ENCODE peak calls at places on chromosomes 2 and 18, in eight cellular contexts. Y, W, M, L, F, V, D and N are unnamed samples.
A peak's percentile ranks its signal among the peaks of the same experiment; 100 is the strongest.

GRCh38 chr2:75290600-75291140 is 91.3 kb upstream of the TACR1 start:
- DNase-seq in Y (no peak), W (no peak), M (no peak), L (no peak), F (no peak), V (no peak), D (no peak), N (no peak)

GRCh38 chr2:86218124-86218523 is 18.9 kb downstream of the MRPL35 start:
- DNase-seq in Y (no peak), W (no peak), M (no peak), L (no peak), F (no peak), V (no peak), D (no peak), N (no peak)

GRCh38 chr18:13389491-13390131 is 171.1 kb downstream of the LDLRAD4 start:
- DNase-seq in Y (no peak), W (no peak), M (no peak), L (no peak), F (no peak), V (no peak), D (no peak), N (no peak)

GRCh38 chr2:96927420-96928171 is 57.7 kb upstream of the SEMA4C start:
- DNase-seq in Y (peak; percentile 52), W (no peak), M (no peak), L (no peak), F (no peak), V (no peak), D (no peak), N (no peak)

GRCh38 chr2:201237486-201238241 is 22.7 kb upstream of the CASP8 start:
- DNase-seq in Y (no peak), W (no peak), M (no peak), L (no peak), F (no peak), V (no peak), D (no peak), N (no peak)

GRCh38 chr2:205627085-205627484 is 55.2 kb upstream of the NRP2 start:
- DNase-seq in Y (no peak), W (no peak), M (no peak), L (no peak), F (no peak), V (no peak), D (no peak), N (no peak)

GRCh38 chr2:75098856-75099255 is 100.5 kb downstream of the TACR1 start:
- DNase-seq in Y (no peak), W (no peak), M (no peak), L (peak; percentile 16), F (no peak), V (no peak), D (no peak), N (peak; percentile 42)

GRCh38 chr2:205496777-205497176 is 185.5 kb upstream of the NRP2 start:
- DNase-seq in Y (no peak), W (no peak), M (no peak), L (peak; percentile 86), F (no peak), V (no peak), D (no peak), N (no peak)

GRCh38 chr18:75358928-75359327 is 68.6 kb downstream of the SMIM21 start:
- DNase-seq in Y (no peak), W (no peak), M (no peak), L (no peak), F (no peak), V (no peak), D (no peak), N (no peak)

GRCh38 chr2:198639580-198639979 is 818.2 kb downstream of the SATB2 start:
- DNase-seq in Y (no peak), W (no peak), M (no peak), L (peak; percentile 8), F (no peak), V (no peak), D (no peak), N (no peak)

GRCh38 chr18:79401494-79402208 is 5.9 kb downstream of the NFATC1 start:
- DNase-seq in Y (no peak), W (no peak), M (no peak), L (no peak), F (no peak), V (no peak), D (peak; percentile 57), N (no peak)

GRCh38 chr18:74516271-74517235 is 17.7 kb upstream of the CNDP1 start:
- DNase-seq in Y (no peak), W (no peak), M (no peak), L (no peak), F (no peak), V (no peak), D (no peak), N (no peak)

GRCh38 chr2:98935111-98935770 is 784 bp downstream of the CRACDL start:
- DNase-seq in Y (no peak), W (no peak), M (no peak), L (no peak), F (no peak), V (no peak), D (no peak), N (no peak)

GRCh38 chr2:45342-46130 is 769 bp downstream of the FAM110C start:
- DNase-seq in Y (peak; percentile 42), W (no peak), M (no peak), L (no peak), F (no peak), V (peak; percentile 62), D (peak; percentile 73), N (no peak)

GRCh38 chr2:232802096-232802495 is 25.7 kb upstream of the KCNJ13 start:
- DNase-seq in Y (no peak), W (no peak), M (no peak), L (no peak), F (no peak), V (no peak), D (no peak), N (no peak)

GRCh38 chr18:24986611-24987270 is 365.2 kb downstream of the ZNF521 start:
- DNase-seq in Y (no peak), W (no peak), M (no peak), L (no peak), F (no peak), V (no peak), D (no peak), N (no peak)
- H3K4me3 ChIP-seq in Y (no peak overlapping the region), W (no peak overlapping the region), M (no peak overlapping the region), L (no peak overlapping the region), F (no peak overlapping the region), V (no peak overlapping the region), D (no peak overlapping the region), N (no peak overlapping the region)

GRCh38 chr18:46179306-46179705 is 75.1 kb downstream of the HAUS1 start:
- DNase-seq in Y (no peak), W (no peak), M (no peak), L (no peak), F (no peak), V (no peak), D (no peak), N (no peak)

GRCh38 chr18:46182633-46183401 is 78.6 kb downstream of the HAUS1 start:
- DNase-seq in Y (no peak), W (no peak), M (no peak), L (no peak), F (no peak), V (no peak), D (no peak), N (no peak)

DNA sequence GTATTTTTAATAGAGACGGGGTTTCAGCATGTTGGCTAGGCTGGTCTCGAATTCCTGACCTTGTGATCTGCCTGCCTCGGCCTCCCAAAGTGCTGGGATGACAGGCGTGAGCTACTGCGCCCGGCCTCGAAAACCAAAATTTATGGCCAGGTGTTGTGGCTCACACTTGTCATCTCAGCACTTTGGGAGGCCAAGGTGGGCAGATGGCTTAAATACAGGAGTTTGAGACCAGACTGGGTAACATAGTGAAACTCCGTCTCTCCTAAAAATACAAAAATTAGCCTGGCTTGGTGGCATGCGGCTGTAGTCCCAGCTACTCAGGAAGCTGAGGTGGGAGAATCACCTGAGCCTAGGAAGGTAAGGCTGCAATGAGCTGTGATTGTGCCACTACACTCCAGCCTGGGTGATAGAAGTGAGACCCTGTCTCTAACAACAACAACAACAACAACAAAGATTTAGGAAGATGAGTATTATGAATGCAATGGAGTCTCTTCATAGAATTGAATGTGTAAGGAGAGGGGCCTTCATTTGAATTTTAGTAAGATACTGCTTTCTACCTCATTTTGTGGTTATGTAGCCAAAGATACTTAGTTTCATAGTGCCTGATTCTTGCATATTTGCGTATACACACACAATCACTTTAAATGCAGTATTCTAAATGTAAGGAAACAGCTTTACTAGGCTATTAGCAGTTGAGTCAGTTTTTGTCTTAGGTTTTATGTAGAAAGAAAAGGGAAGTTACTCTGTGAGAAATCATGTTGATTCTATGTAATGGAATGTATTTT is 80.3 kb downstream of the HAUS1 start:
- DNase-seq in Y (no peak), W (no peak), M (no peak), L (no peak), F (no peak), V (no peak), D (no peak), N (no peak)
- H3K4me3 ChIP-seq in Y (no peak overlapping the region), W (no peak overlapping the region), M (no peak overlapping the region), L (no peak overlapping the region), F (no peak overlapping the region), V (no peak overlapping the region), D (no peak overlapping the region), N (no peak overlapping the region)

DNA sequence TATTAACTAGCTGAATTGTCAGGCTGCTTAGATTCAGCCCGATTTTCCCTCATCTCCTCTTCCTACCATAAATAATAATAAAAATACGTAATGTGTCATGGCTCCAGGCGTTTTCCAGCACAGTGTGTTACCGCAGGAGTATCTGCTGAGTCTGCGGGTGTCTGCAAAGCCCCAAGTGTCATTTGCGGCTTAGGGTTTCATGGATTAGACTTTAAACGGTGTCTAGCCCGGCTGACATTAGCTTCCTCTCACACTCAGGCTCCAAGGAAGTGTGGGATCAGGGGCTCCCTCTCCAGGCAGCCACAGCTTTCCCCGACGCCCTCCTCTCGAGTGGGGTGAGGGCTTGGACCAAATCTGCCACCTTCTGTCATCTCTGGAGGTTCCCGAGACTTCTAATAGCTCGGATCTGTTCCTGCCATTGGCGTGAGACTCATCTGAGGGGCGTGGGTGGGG is 14.1 kb upstream of the HOXD1 start:
- DNase-seq in Y (no peak), W (no peak), M (no peak), L (no peak), F (no peak), V (no peak), D (no peak), N (no peak)
- H3K4me3 ChIP-seq in Y (no peak overlapping the region), W (no peak overlapping the region), M (no peak overlapping the region), L (no peak overlapping the region), F (no peak overlapping the region), V (peak overlapping the region; percentile 16), D (no peak overlapping the region), N (peak overlapping the region; percentile 36)

GRCh38 chr2:28896906-28897305 is 2.4 kb downstream of the WDR43 start:
- DNase-seq in Y (no peak), W (no peak), M (no peak), L (no peak), F (no peak), V (no peak), D (no peak), N (no peak)

GRCh38 chr2:28894470-28895188 is at the start of gene WDR43:
- DNase-seq in Y (peak; percentile 98), W (peak; percentile 99), M (peak; percentile 94), L (peak; percentile 95), F (peak; percentile 98), V (peak; percentile 99), D (peak; percentile 99), N (peak; percentile 99)

GRCh38 chr2:28901202-28901601 is 6.7 kb downstream of the WDR43 start:
- DNase-seq in Y (no peak), W (no peak), M (no peak), L (no peak), F (no peak), V (no peak), D (no peak), N (no peak)

GRCh38 chr2:28895189-28895893 is 874 bp downstream of the WDR43 start:
- DNase-seq in Y (peak; percentile 35), W (no peak), M (no peak), L (no peak), F (no peak), V (peak; percentile 50), D (peak; percentile 61), N (peak; percentile 11)

GRCh38 chr2:28898048-28898447 is 3.6 kb downstream of the WDR43 start:
- DNase-seq in Y (no peak), W (no peak), M (no peak), L (no peak), F (no peak), V (no peak), D (no peak), N (no peak)
- H3K4me3 ChIP-seq in Y (no peak overlapping the region), W (no peak overlapping the region), M (no peak overlapping the region), L (no peak overlapping the region), F (no peak overlapping the region), V (no peak overlapping the region), D (no peak overlapping the region), N (no peak overlapping the region)